ENCODE peak calls at places on chromosomes 1 and 21, in six cellular contexts. X is K562, D is SK-N-SH, T is H1, B is GM12878, I is HepG2. G is an unnamed sample.

GRCh38 chr1:158283965-158284364 is 5.8 kb upstream of the CD1C start:
- DNase-seq in X (no peak), D (no peak), T (no peak), B (peak), I (no peak), G (peak)

GRCh38 chr21:28632718-28633408 is 359.8 kb downstream of the LTN1 start:
- DNase-seq in X (no peak), D (no peak), T (no peak), B (no peak), I (no peak), G (no peak)

GRCh38 chr1:96178053-96178452 is 543.5 kb upstream of the PTBP2 start:
- DNase-seq in X (no peak), D (no peak), T (no peak), B (no peak), I (no peak), G (no peak)

GRCh38 chr1:193431265-193431977 is 245.0 kb upstream of the B3GALT2 start:
- DNase-seq in X (no peak), D (no peak), T (no peak), B (no peak), I (peak), G (no peak)

GRCh38 chr1:174769961-174770549 is 229.7 kb upstream of the CACYBP start:
- DNase-seq in X (peak), D (peak), T (no peak), B (peak), I (peak), G (no peak)

GRCh38 chr1:197695961-197696360 is 79.3 kb downstream of the DENND1B start:
- DNase-seq in X (no peak), D (no peak), T (no peak), B (no peak), I (no peak), G (no peak)

GRCh38 chr1:228007054-228007800 is 429 bp downstream of the WNT3A start:
- DNase-seq in X (no peak), D (peak), T (no peak), B (no peak), I (no peak), G (no peak)

GRCh38 chr1:15958788-15959187 is 17.1 kb downstream of the ZBTB17 start:
- DNase-seq in X (no peak), D (peak), T (no peak), B (no peak), I (no peak), G (no peak)

GRCh38 chr1:206012086-206012859 is 9.1 kb upstream of the RAB7B start:
- DNase-seq in X (peak), D (no peak), T (no peak), B (peak), I (peak), G (peak)

GRCh38 chr1:26164036-26164927 is 4.5 kb downstream of the C1orf232 start:
- DNase-seq in X (peak), D (peak), T (peak), B (no peak), I (no peak), G (no peak)

DNA sequence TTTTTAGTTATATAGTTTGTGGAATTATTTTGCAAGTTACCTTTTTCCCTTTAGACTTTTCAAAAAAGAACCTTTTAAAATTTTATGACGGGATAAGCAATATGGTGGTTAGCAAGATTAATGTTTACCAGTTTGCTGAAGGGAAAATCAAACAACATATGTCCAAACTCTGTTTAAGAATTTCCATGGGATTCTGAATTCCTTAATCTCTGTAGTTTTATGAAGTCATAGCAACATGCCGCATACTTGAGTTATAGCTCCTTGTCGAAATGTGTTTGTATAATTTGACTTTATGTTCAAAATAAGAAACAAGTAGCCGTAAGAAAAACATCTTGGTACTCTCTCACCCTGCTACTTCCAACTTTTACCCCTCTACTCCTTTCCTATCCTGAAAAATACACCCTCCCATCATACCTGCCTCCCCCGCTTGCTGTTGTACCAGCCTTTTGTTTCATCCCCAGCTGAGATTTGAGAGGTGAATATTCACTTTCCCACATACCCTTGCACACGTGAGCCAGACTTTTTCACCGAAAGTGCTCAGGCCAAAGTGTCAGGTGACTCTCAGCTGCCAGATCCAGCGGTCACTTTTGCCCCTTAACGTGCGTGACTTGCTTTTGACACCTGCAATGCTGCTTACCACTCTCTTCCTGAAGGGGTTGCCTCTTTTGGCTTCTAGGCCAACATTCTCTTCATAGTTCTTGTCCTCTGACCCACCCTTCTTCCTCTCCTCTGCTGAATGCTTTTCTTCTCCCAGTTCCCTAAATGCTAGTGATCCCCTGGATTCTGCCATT is 83.5 kb upstream of the ZNF326 start:
- DNase-seq in X (no peak), D (no peak), T (no peak), B (no peak), I (no peak), G (no peak)
- TF ChIP-seq GABPA in X (no peak), D (no peak), T (no peak), B (no peak), I (no peak), G (no peak)

DNA sequence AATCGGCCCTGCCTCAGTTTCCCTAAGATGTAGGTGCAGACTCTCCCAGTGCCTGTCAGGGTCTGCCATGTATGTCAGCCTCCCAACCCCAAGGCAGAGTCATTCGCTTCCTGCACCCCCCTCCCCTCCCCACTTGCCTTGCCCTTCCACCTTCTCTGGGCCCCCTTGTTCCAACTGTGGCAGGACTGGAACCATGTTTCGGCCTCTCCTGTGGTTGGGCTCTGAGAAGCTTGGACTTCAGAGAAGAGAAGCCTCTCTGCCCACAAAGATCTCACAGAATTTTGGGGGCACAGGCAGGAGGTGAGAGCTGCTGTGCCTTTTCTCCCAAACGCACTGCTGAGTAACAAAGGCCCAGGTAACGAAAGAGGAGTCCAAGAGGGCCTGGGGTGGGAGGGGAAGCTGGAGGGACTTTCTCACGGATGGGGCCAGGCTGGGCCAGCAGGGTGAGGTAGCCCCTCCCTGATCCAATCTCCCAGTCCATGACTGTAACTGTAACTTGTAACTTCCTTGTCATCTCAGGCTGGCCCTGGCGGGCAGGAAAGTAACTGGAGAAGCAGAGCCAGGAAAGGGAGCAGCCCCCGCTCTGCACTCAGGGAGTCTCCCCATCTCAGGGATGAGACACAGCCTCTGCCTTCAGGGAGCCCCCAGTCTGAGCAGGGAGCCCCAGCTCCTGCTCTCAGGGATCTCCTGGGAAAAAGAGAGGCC is 11.4 kb downstream of the CRABP2 start:
- DNase-seq in X (peak), D (no peak), T (peak), B (no peak), I (no peak), G (no peak)
- TF ChIP-seq GABPA in X (peak), D (no peak), T (no peak), B (no peak), I (no peak), G (no peak)

DNA sequence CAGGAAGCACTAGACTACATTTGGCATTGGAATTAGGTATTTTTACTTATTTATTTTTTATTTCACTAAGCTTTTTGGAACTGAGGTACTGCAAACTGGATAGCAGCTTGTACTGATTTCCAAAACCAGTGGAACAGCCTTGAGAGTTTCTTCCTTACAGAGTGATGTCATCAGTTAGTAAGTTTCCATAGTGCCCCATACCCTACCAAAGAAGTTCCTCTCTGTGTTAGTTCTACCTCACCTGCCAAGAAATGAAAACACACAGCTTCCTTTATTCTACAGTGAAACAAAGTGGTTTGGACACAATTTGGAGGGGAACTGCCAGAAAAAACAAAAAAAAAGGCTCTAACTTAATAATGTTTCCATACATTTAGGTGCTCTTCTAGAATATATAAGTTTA is 430.9 kb upstream of the ADGRL2 start:
- DNase-seq in X (no peak), D (no peak), T (no peak), B (no peak), I (no peak), G (no peak)
- TF ChIP-seq GABPA in X (no peak), D (no peak), T (no peak), B (no peak), I (no peak), G (no peak)

GRCh38 chr1:244802041-244802440 is 33.4 kb upstream of the COX20 start:
- DNase-seq in X (no peak), D (no peak), T (no peak), B (no peak), I (no peak), G (no peak)

GRCh38 chr1:244802556-244803239 is 32.8 kb upstream of the COX20 start:
- DNase-seq in X (no peak), D (no peak), T (no peak), B (no peak), I (no peak), G (no peak)

GRCh38 chr1:244800821-244801220 is 34.6 kb upstream of the COX20 start:
- DNase-seq in X (no peak), D (no peak), T (no peak), B (no peak), I (no peak), G (no peak)

GRCh38 chr1:244804841-244805240 is 30.6 kb upstream of the COX20 start:
- DNase-seq in X (no peak), D (no peak), T (no peak), B (no peak), I (no peak), G (no peak)

DNA sequence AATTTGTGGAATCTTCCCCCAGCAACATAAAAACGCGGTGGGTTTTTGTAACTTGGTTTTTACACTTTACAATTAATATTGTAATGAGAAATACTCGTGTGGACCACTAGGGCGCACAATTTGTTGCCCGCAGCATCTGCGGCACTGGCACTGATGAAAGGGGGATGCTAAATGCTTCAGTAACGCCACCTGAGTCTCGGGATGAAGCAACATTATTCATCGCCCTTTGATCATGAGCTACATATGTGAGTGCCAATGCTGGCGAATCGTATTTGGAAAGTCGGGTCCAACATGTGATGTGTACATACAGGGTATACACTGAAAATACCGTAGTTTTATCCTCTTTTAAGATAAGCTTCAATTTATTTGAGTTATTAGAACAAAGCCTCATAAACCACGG is 34.2 kb upstream of the COX20 start:
- DNase-seq in X (peak), D (peak), T (no peak), B (no peak), I (peak), G (peak)
- TF ChIP-seq GABPA in X (no peak), D (no peak), T (no peak), B (no peak), I (no peak), G (no peak)

GRCh38 chr1:30919025-30919881 is 10.7 kb upstream of the SDC3 start:
- DNase-seq in X (peak), D (no peak), T (peak), B (no peak), I (no peak), G (peak)
- TF ChIP-seq GABPA in X (peak), D (no peak), T (no peak), B (no peak), I (no peak), G (no peak)